ENCODE peak calls at places on chromosome 1, in four cellular contexts. N, V, A and O are unnamed samples.

GRCh38 chr1:16212251-16212961 is at the start of gene ARHGEF19:
- DNase-seq in N (no peak), V (no peak), A (no peak), O (no peak)

GRCh38 chr1:111089638-111090037 is 50.3 kb downstream of the DRAM2 start:
- DNase-seq in N (no peak), V (no peak), A (no peak), O (no peak)

GRCh38 chr1:14598007-14598497 is 433 bp upstream of the KAZN start:
- DNase-seq in N (no peak), V (peak; percentile 40), A (no peak), O (peak; percentile 63)

GRCh38 chr1:202505356-202505755 is 156.9 kb downstream of the PPP1R12B start:
- DNase-seq in N (no peak), V (no peak), A (no peak), O (peak; percentile 0)

GRCh38 chr1:30683699-30684098 is 39.7 kb downstream of the MATN1 start:
- DNase-seq in N (no peak), V (no peak), A (no peak), O (no peak)

GRCh38 chr1:15858672-15859372 is 11.3 kb downstream of the SPEN start:
- DNase-seq in N (no peak), V (no peak), A (no peak), O (no peak)

GRCh38 chr1:229887043-229887822 is 179.8 kb upstream of the GALNT2 start:
- DNase-seq in N (no peak), V (no peak), A (no peak), O (no peak)

GRCh38 chr1:66416295-66416694 is 117.7 kb upstream of the SGIP1 start:
- DNase-seq in N (no peak), V (no peak), A (no peak), O (no peak)

GRCh38 chr1:228802386-228803221 is 67.3 kb downstream of the RHOU start:
- DNase-seq in N (no peak), V (no peak), A (no peak), O (no peak)

GRCh38 chr1:9536301-9536700 is 3.0 kb upstream of the SLC25A33 start:
- DNase-seq in N (no peak), V (no peak), A (no peak), O (no peak)

GRCh38 chr1:190474010-190474409 is 3.7 kb downstream of the BRINP3 start:
- DNase-seq in N (no peak), V (no peak), A (no peak), O (no peak)

GRCh38 chr1:53508991-53509663 is 49.9 kb downstream of the DMRTB1 start:
- DNase-seq in N (no peak), V (no peak), A (peak; percentile 15), O (no peak)

GRCh38 chr1:86616871-86617270 is 70.0 kb downstream of the CLCA4 start:
- DNase-seq in N (no peak), V (no peak), A (peak; percentile 1), O (no peak)

GRCh38 chr1:1917304-1917976 is 1.6 kb downstream of the TMEM52 start:
- DNase-seq in N (no peak), V (no peak), A (no peak), O (no peak)

GRCh38 chr1:85128296-85128695 is 72.5 kb downstream of the SYDE2 start:
- DNase-seq in N (no peak), V (no peak), A (no peak), O (no peak)

GRCh38 chr1:1929639-1930545 is 10.8 kb upstream of the TMEM52 start:
- DNase-seq in N (no peak), V (no peak), A (no peak), O (no peak)

GRCh38 chr1:9870572-9870971 is 39.5 kb downstream of the CTNNBIP1 start:
- DNase-seq in N (peak; percentile 38), V (no peak), A (no peak), O (no peak)

GRCh38 chr1:101193733-101194169 is 43.1 kb upstream of the S1PR1 start:
- DNase-seq in N (peak; percentile 39), V (no peak), A (peak; percentile 15), O (no peak)

GRCh38 chr1:62228883-62229187 is 34.2 kb downstream of the L1TD1 start:
- DNase-seq in N (no peak), V (no peak), A (no peak), O (no peak)

GRCh38 chr1:240621249-240621648 is 9.3 kb upstream of the GREM2 start:
- DNase-seq in N (no peak), V (no peak), A (no peak), O (no peak)

GRCh38 chr1:216553040-216553439 is 129.8 kb upstream of the USH2A start:
- DNase-seq in N (no peak), V (no peak), A (no peak), O (no peak)

GRCh38 chr1:162185299-162185698 is 115.8 kb downstream of the NOS1AP start:
- DNase-seq in N (no peak), V (no peak), A (peak; percentile 41), O (no peak)

GRCh38 chr1:226332947-226333346 is 24.0 kb upstream of the LIN9 start:
- DNase-seq in N (no peak), V (no peak), A (no peak), O (peak; percentile 35)

GRCh38 chr1:109444376-109444775 is 18.1 kb upstream of the PSMA5 start:
- DNase-seq in N (no peak), V (no peak), A (no peak), O (no peak)

GRCh38 chr1:12513176-12513575 is 104.8 kb downstream of the DHRS3 start:
- DNase-seq in N (no peak), V (no peak), A (no peak), O (no peak)

GRCh38 chr1:78718566-78718965 is 68.9 kb downstream of the IFI44 start:
- DNase-seq in N (no peak), V (no peak), A (no peak), O (no peak)

GRCh38 chr1:193283026-193283425 is 96.6 kb upstream of the B3GALT2 start:
- DNase-seq in N (no peak), V (no peak), A (peak; percentile 7), O (no peak)

GRCh38 chr1:175126347-175126746 is 58.7 kb downstream of the TNN start:
- DNase-seq in N (no peak), V (no peak), A (no peak), O (no peak)

GRCh38 chr1:199948587-199949280 is 78.8 kb upstream of the NR5A2 start:
- DNase-seq in N (no peak), V (peak; percentile 39), A (no peak), O (no peak)

GRCh38 chr1:156499703-156500577 is 635 bp downstream of the MEF2D start:
- DNase-seq in N (no peak), V (peak; percentile 56), A (peak; percentile 53), O (peak; percentile 75)

GRCh38 chr1:195899762-195900352 is 708.4 kb downstream of the KCNT2 start:
- DNase-seq in N (no peak), V (no peak), A (peak; percentile 90), O (no peak)

GRCh38 chr1:225934711-225935110 is 6.3 kb downstream of the LEFTY2 start:
- DNase-seq in N (no peak), V (no peak), A (no peak), O (no peak)

GRCh38 chr1:32521165-32521564 is 18.1 kb upstream of the ZBTB8A start:
- DNase-seq in N (no peak), V (peak; percentile 41), A (no peak), O (no peak)

GRCh38 chr1:22888320-22889075 is 84.2 kb downstream of the LACTBL1 start:
- DNase-seq in N (no peak), V (no peak), A (no peak), O (no peak)
- TF ChIP-seq FOXM1 in N (no peak), V (no peak), A (no peak), O (no peak)

DNA sequence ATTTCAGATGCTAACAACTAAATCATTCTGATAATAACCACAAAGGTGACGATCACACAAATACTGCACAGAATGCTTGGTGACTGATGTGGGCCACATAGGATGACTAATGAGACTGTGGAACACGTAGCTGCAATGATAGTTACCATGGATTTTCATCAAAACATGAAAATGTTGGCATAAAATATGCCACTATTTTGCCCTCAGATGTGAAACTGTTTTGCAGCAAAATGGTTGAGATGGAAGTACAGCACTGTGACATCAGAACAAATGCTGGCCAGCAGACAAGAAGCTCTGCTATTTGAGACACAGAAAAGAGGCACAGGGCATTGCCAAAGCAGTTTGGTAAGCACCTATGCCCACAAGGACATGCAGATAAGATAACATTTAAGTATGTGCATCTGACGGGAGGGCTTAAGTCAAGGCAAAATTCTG is 83.8 kb downstream of the NIBAN1 start:
- DNase-seq in N (no peak), V (no peak), A (no peak), O (no peak)
- TF ChIP-seq FOXM1 in N (no peak), V (no peak), A (no peak), O (no peak)

DNA sequence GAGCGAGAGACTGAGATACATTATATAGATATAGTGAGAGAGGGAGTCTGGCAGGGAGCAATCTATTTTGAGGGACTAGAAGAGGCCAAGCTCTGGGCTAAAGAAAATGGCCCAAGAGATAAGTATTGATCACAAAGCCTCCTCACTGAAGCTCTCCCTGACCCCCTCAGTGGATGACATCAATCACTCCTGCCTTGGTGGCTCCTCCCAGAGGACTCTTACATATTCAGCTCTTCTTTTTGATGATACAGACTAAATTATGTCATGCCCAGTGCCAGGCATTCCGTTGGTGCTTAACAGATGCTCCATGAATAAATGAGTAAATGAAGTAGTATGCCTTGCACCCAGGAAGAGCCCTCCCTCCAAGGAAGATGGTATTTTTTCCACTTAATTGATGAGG is 63.9 kb upstream of the CD1D start:
- DNase-seq in N (no peak), V (no peak), A (peak; percentile 34), O (no peak)
- TF ChIP-seq FOXM1 in N (no peak), V (no peak), A (no peak), O (no peak)

GRCh38 chr1:145891587-145892485 is 6.2 kb upstream of the ANKRD35 start:
- DNase-seq in N (peak; percentile 99), V (peak; percentile 95), A (peak; percentile 89), O (peak; percentile 87)

GRCh38 chr1:145893306-145894055 is 7.8 kb upstream of the ANKRD35 start:
- DNase-seq in N (no peak), V (no peak), A (no peak), O (no peak)

GRCh38 chr1:145892486-145893087 is 6.9 kb upstream of the ANKRD35 start:
- DNase-seq in N (no peak), V (no peak), A (peak; percentile 74), O (no peak)

GRCh38 chr1:145889722-145890121 is 4.1 kb upstream of the ANKRD35 start:
- DNase-seq in N (peak; percentile 35), V (no peak), A (no peak), O (no peak)

GRCh38 chr1:145891143-145891542 is 5.5 kb upstream of the ANKRD35 start:
- DNase-seq in N (peak; percentile 36), V (no peak), A (no peak), O (no peak)
- TF ChIP-seq FOXM1 in N (no peak), V (no peak), A (no peak), O (no peak)